ENCODE peak calls at places on chromosome 12, in nine cellular contexts. V, O, G, A, Z, M, F, R and K are unnamed samples.

GRCh38 chr12:117226505-117226904 is 36.2 kb upstream of the FBXO21 start:
- DNase-seq in V (no peak), O (no peak), G (no peak), A (no peak), Z (no peak), M (no peak), F (no peak), R (no peak), K (no peak)

GRCh38 chr12:32051511-32052299 is 54.9 kb upstream of the BICD1 start:
- DNase-seq in V (peak), O (no peak), G (peak), A (no peak), Z (no peak), M (peak), F (no peak), R (peak), K (no peak)

GRCh38 chr12:9669534-9669933 is at the start of gene CLEC2D:
- DNase-seq in V (no peak), O (no peak), G (no peak), A (no peak), Z (no peak), M (no peak), F (no peak), R (no peak), K (no peak)

GRCh38 chr12:109174468-109174867 is 58.1 kb downstream of the ACACB start:
- DNase-seq in V (no peak), O (no peak), G (no peak), A (no peak), Z (no peak), M (no peak), F (no peak), R (no peak), K (no peak)

GRCh38 chr12:54018608-54018984 is 9.6 kb upstream of the HOXC6 start:
- DNase-seq in V (no peak), O (no peak), G (no peak), A (no peak), Z (no peak), M (no peak), F (no peak), R (no peak), K (no peak)

GRCh38 chr12:96578526-96579125 is 89.2 kb downstream of the CFAP54 start:
- DNase-seq in V (peak), O (peak), G (peak), A (peak), Z (peak), M (peak), F (no peak), R (peak), K (peak)

GRCh38 chr12:57569858-57570257 is 20.0 kb downstream of the KIF5A start:
- DNase-seq in V (no peak), O (no peak), G (no peak), A (no peak), Z (no peak), M (no peak), F (no peak), R (no peak), K (no peak)

GRCh38 chr12:10205251-10205807 is 7.3 kb upstream of the GABARAPL1 start:
- DNase-seq in V (no peak), O (no peak), G (peak), A (no peak), Z (no peak), M (no peak), F (no peak), R (no peak), K (no peak)

GRCh38 chr12:124721501-124722154 is 142.0 kb downstream of the SCARB1 start:
- DNase-seq in V (no peak), O (no peak), G (no peak), A (no peak), Z (no peak), M (no peak), F (no peak), R (no peak), K (no peak)

GRCh38 chr12:104083769-104084475 is 19.6 kb downstream of the HCFC2 start:
- DNase-seq in V (no peak), O (no peak), G (no peak), A (no peak), Z (no peak), M (no peak), F (no peak), R (no peak), K (no peak)